ENCODE peak calls at places on chromosomes 2 and 18, in five cellular contexts. One of them, this sample, is unnamed.

GRCh38 chr18:31499157-31499524 is 1.2 kb downstream of the DSG2 start:
- DNase-seq in activated CD8-positive, alpha-beta memory T cell treated with anti-CD3 and anti-CD28 coated beads for 24 hours: no peak
- DNase-seq in Calu3: no peak
- DNase-seq in stimulated activated CD4-positive, alpha-beta T cell treated with anti-CD3 and anti-CD28 coated beads, Interleukin-12 subunit alpha, Interleukin-12 subunit beta, amount 100 ng/mL, for 24 hours: no peak
- DNase-seq in OCI-LY7: no peak
- DNase-seq in this sample: no peak

GRCh38 chr2:6934329-6934728 is 17.1 kb downstream of the RNF144A start:
- DNase-seq in activated CD8-positive, alpha-beta memory T cell treated with anti-CD3 and anti-CD28 coated beads for 24 hours: no peak
- DNase-seq in Calu3: no peak
- DNase-seq in stimulated activated CD4-positive, alpha-beta T cell treated with anti-CD3 and anti-CD28 coated beads, Interleukin-12 subunit alpha, Interleukin-12 subunit beta, amount 100 ng/mL, for 24 hours: no peak
- DNase-seq in OCI-LY7: no peak
- DNase-seq in this sample: no peak

GRCh38 chr18:76943542-76944339 is 121.4 kb downstream of the ZNF236 start:
- DNase-seq in activated CD8-positive, alpha-beta memory T cell treated with anti-CD3 and anti-CD28 coated beads for 24 hours: no peak
- DNase-seq in Calu3: no peak
- DNase-seq in stimulated activated CD4-positive, alpha-beta T cell treated with anti-CD3 and anti-CD28 coated beads, Interleukin-12 subunit alpha, Interleukin-12 subunit beta, amount 100 ng/mL, for 24 hours: no peak
- DNase-seq in OCI-LY7: no peak
- DNase-seq in this sample: peak; percentile 60

GRCh38 chr2:153386481-153386891 is 92.1 kb downstream of the RPRM start:
- DNase-seq in activated CD8-positive, alpha-beta memory T cell treated with anti-CD3 and anti-CD28 coated beads for 24 hours: no peak
- DNase-seq in Calu3: no peak
- DNase-seq in stimulated activated CD4-positive, alpha-beta T cell treated with anti-CD3 and anti-CD28 coated beads, Interleukin-12 subunit alpha, Interleukin-12 subunit beta, amount 100 ng/mL, for 24 hours: no peak
- DNase-seq in OCI-LY7: no peak
- DNase-seq in this sample: no peak

GRCh38 chr2:122031544-122032263 is 276.3 kb downstream of the TSN start:
- DNase-seq in activated CD8-positive, alpha-beta memory T cell treated with anti-CD3 and anti-CD28 coated beads for 24 hours: no peak
- DNase-seq in Calu3: no peak
- DNase-seq in stimulated activated CD4-positive, alpha-beta T cell treated with anti-CD3 and anti-CD28 coated beads, Interleukin-12 subunit alpha, Interleukin-12 subunit beta, amount 100 ng/mL, for 24 hours: no peak
- DNase-seq in OCI-LY7: no peak
- DNase-seq in this sample: no peak

GRCh38 chr2:64230540-64230939 is 86.3 kb upstream of the PELI1 start:
- DNase-seq in activated CD8-positive, alpha-beta memory T cell treated with anti-CD3 and anti-CD28 coated beads for 24 hours: no peak
- DNase-seq in Calu3: no peak
- DNase-seq in stimulated activated CD4-positive, alpha-beta T cell treated with anti-CD3 and anti-CD28 coated beads, Interleukin-12 subunit alpha, Interleukin-12 subunit beta, amount 100 ng/mL, for 24 hours: no peak
- DNase-seq in OCI-LY7: no peak
- DNase-seq in this sample: no peak

GRCh38 chr2:233098615-233099014 is 38.5 kb downstream of the INPP5D start:
- DNase-seq in activated CD8-positive, alpha-beta memory T cell treated with anti-CD3 and anti-CD28 coated beads for 24 hours: no peak
- DNase-seq in Calu3: peak; percentile 35
- DNase-seq in stimulated activated CD4-positive, alpha-beta T cell treated with anti-CD3 and anti-CD28 coated beads, Interleukin-12 subunit alpha, Interleukin-12 subunit beta, amount 100 ng/mL, for 24 hours: no peak
- DNase-seq in OCI-LY7: no peak
- DNase-seq in this sample: no peak

GRCh38 chr2:109180786-109181185 is 51.8 kb downstream of the SH3RF3 start:
- DNase-seq in activated CD8-positive, alpha-beta memory T cell treated with anti-CD3 and anti-CD28 coated beads for 24 hours: no peak
- DNase-seq in Calu3: no peak
- DNase-seq in stimulated activated CD4-positive, alpha-beta T cell treated with anti-CD3 and anti-CD28 coated beads, Interleukin-12 subunit alpha, Interleukin-12 subunit beta, amount 100 ng/mL, for 24 hours: no peak
- DNase-seq in OCI-LY7: no peak
- DNase-seq in this sample: no peak

GRCh38 chr2:197307933-197308521 is 2.6 kb downstream of the ANKRD44 start:
- DNase-seq in activated CD8-positive, alpha-beta memory T cell treated with anti-CD3 and anti-CD28 coated beads for 24 hours: peak; percentile 83
- DNase-seq in Calu3: no peak
- DNase-seq in stimulated activated CD4-positive, alpha-beta T cell treated with anti-CD3 and anti-CD28 coated beads, Interleukin-12 subunit alpha, Interleukin-12 subunit beta, amount 100 ng/mL, for 24 hours: no peak
- DNase-seq in OCI-LY7: peak; percentile 48
- DNase-seq in this sample: no peak

GRCh38 chr2:216665717-216666116 is 29.6 kb downstream of the IGFBP5 start:
- DNase-seq in activated CD8-positive, alpha-beta memory T cell treated with anti-CD3 and anti-CD28 coated beads for 24 hours: no peak
- DNase-seq in Calu3: peak; percentile 41
- DNase-seq in stimulated activated CD4-positive, alpha-beta T cell treated with anti-CD3 and anti-CD28 coated beads, Interleukin-12 subunit alpha, Interleukin-12 subunit beta, amount 100 ng/mL, for 24 hours: no peak
- DNase-seq in OCI-LY7: no peak
- DNase-seq in this sample: no peak

This sample was measured in AG04450.